ENCODE peak calls at places on chromosomes 6 and 20, in seven cellular contexts. One of them, this sample, is unnamed.

GRCh38 chr20:37454636-37455035 is 66.4 kb upstream of the NNAT start:
- DNase-seq in A549: no peak
- DNase-seq in upper lobe of left lung: no peak
- DNase-seq in transverse colon: no peak
- DNase-seq in suprapubic skin: no peak
- DNase-seq in sigmoid colon: no peak
- DNase-seq in ovary: no peak
- DNase-seq in this sample: no peak

GRCh38 chr6:41630946-41631345 is 7.3 kb upstream of the MDFI start:
- DNase-seq in upper lobe of left lung: no peak
- DNase-seq in sigmoid colon: peak; percentile 46
- DNase-seq in A549: no peak
- DNase-seq in suprapubic skin: no peak
- DNase-seq in transverse colon: no peak
- DNase-seq in ovary: no peak
- DNase-seq in this sample: no peak

GRCh38 chr20:32965581-32966373 is 38.5 kb downstream of the SUN5 start:
- DNase-seq in sigmoid colon: peak; percentile 38
- DNase-seq in ovary: no peak
- DNase-seq in upper lobe of left lung: no peak
- DNase-seq in suprapubic skin: peak; percentile 59
- DNase-seq in A549: no peak
- DNase-seq in transverse colon: no peak
- DNase-seq in this sample: peak; percentile 22

GRCh38 chr6:33755070-33755869 is 8.6 kb upstream of the IP6K3 start:
- DNase-seq in transverse colon: no peak
- DNase-seq in sigmoid colon: no peak
- DNase-seq in suprapubic skin: no peak
- DNase-seq in ovary: no peak
- DNase-seq in A549: no peak
- DNase-seq in upper lobe of left lung: no peak
- DNase-seq in this sample: no peak

GRCh38 chr6:165922309-165922794 is 245.3 kb downstream of the TBXT start:
- DNase-seq in A549: peak; percentile 49
- DNase-seq in upper lobe of left lung: no peak
- DNase-seq in sigmoid colon: no peak
- DNase-seq in ovary: no peak
- DNase-seq in transverse colon: no peak
- DNase-seq in suprapubic skin: no peak
- DNase-seq in this sample: no peak

GRCh38 chr6:94372229-94372628 is 952.9 kb upstream of the EPHA7 start:
- DNase-seq in transverse colon: no peak
- DNase-seq in ovary: no peak
- DNase-seq in A549: no peak
- DNase-seq in upper lobe of left lung: no peak
- DNase-seq in sigmoid colon: no peak
- DNase-seq in suprapubic skin: no peak
- DNase-seq in this sample: no peak

GRCh38 chr20:10558635-10559187 is 115.1 kb downstream of the JAG1 start:
- DNase-seq in A549: no peak
- DNase-seq in sigmoid colon: no peak
- DNase-seq in suprapubic skin: no peak
- DNase-seq in upper lobe of left lung: no peak
- DNase-seq in ovary: no peak
- DNase-seq in transverse colon: no peak
- DNase-seq in this sample: no peak

GRCh38 chr6:13466304-13467215 is 20.8 kb downstream of the GFOD1 start:
- DNase-seq in suprapubic skin: no peak
- DNase-seq in upper lobe of left lung: no peak
- DNase-seq in A549: no peak
- DNase-seq in transverse colon: no peak
- DNase-seq in sigmoid colon: no peak
- DNase-seq in ovary: no peak
- DNase-seq in this sample: no peak

GRCh38 chr20:49701313-49701731 is 12.4 kb downstream of the B4GALT5 start:
- DNase-seq in suprapubic skin: no peak
- DNase-seq in transverse colon: no peak
- DNase-seq in A549: no peak
- DNase-seq in upper lobe of left lung: no peak
- DNase-seq in sigmoid colon: no peak
- DNase-seq in ovary: no peak
- DNase-seq in this sample: no peak

GRCh38 chr6:118783931-118784528 is 109.9 kb upstream of the ASF1A start:
- DNase-seq in ovary: no peak
- DNase-seq in sigmoid colon: no peak
- DNase-seq in A549: no peak
- DNase-seq in upper lobe of left lung: peak; percentile 45
- DNase-seq in transverse colon: no peak
- DNase-seq in suprapubic skin: no peak
- DNase-seq in this sample: no peak
- H3K27ac ChIP-seq in ovary: no peak overlapping the region
- H3K27ac ChIP-seq in sigmoid colon: peak overlapping the region; percentile 59
- H3K27ac ChIP-seq in A549: no peak overlapping the region
- H3K27ac ChIP-seq in upper lobe of left lung: no peak overlapping the region
- H3K27ac ChIP-seq in transverse colon: no peak overlapping the region
- H3K27ac ChIP-seq in suprapubic skin: no peak overlapping the region
- H3K27ac ChIP-seq in this sample: no peak overlapping the region

DNA sequence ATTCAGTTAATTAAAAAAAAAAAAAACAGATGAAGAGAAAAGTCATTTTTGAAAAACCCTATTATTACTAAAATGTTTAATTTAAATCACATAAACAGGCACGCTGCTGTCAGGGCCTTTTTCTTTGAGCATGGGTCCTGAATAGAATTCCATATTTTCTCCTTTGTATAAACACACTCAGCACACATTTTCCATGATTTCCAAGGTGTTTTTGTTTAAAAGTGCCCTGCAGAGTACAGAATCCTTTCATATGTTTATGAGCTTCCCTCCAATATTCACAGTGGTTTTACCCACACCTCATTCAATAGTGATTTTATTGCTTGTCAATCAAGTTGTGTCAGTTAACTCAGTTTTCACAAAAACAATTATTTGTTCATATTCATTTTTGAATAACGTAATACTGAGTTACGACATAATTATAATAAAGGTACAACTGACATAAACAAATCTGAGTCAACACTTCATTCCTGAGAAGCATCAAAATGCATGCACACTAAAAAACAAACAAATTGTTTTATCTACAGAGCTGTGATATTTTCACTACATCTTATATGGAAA is 15.2 kb downstream of the SLC35B3 start:
- DNase-seq in transverse colon: no peak
- DNase-seq in suprapubic skin: no peak
- DNase-seq in A549: no peak
- DNase-seq in upper lobe of left lung: no peak
- DNase-seq in ovary: no peak
- DNase-seq in sigmoid colon: no peak
- DNase-seq in this sample: no peak
- TF ChIP-seq EP300 in transverse colon: no peak
- TF ChIP-seq EP300 in suprapubic skin: no peak
- TF ChIP-seq EP300 in A549: no peak
- TF ChIP-seq EP300 in upper lobe of left lung: no peak
- TF ChIP-seq EP300 in ovary: no peak
- TF ChIP-seq EP300 in sigmoid colon: no peak
- TF ChIP-seq EP300 in this sample: no peak

DNA sequence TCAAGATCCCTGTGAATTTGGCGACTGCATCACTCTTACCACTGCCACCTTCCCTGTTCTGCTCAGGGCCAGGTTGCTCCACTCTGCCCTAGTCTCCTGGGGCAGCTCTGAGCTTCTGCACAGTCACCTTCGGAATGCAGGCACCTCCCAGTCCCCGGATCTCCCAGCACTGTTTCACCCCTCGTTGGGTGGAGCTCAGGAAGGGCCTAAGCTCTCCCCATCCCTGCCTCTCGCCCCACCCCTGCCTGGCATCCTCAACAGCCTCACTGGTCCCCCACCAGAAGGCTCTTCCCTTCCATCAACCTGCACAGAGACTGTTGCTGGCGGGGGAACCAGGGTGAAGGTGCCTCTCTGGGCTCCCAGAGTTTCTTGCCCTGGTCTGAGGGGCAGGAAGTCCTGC is 46.2 kb downstream of the YTHDF1 start:
- DNase-seq in upper lobe of left lung: no peak
- DNase-seq in suprapubic skin: no peak
- DNase-seq in sigmoid colon: no peak
- DNase-seq in transverse colon: no peak
- DNase-seq in ovary: no peak
- DNase-seq in A549: no peak
- DNase-seq in this sample: no peak
- H3K27ac ChIP-seq in upper lobe of left lung: no peak overlapping the region
- H3K27ac ChIP-seq in suprapubic skin: no peak overlapping the region
- H3K27ac ChIP-seq in sigmoid colon: no peak overlapping the region
- H3K27ac ChIP-seq in transverse colon: no peak overlapping the region
- H3K27ac ChIP-seq in ovary: no peak overlapping the region
- H3K27ac ChIP-seq in A549: no peak overlapping the region
- H3K27ac ChIP-seq in this sample: no peak overlapping the region

GRCh38 chr6:87319271-87319987 is 3.0 kb upstream of the SMIM8 start:
- DNase-seq in A549: no peak
- DNase-seq in suprapubic skin: no peak
- DNase-seq in sigmoid colon: no peak
- DNase-seq in upper lobe of left lung: no peak
- DNase-seq in ovary: no peak
- DNase-seq in transverse colon: no peak
- DNase-seq in this sample: no peak

DNA sequence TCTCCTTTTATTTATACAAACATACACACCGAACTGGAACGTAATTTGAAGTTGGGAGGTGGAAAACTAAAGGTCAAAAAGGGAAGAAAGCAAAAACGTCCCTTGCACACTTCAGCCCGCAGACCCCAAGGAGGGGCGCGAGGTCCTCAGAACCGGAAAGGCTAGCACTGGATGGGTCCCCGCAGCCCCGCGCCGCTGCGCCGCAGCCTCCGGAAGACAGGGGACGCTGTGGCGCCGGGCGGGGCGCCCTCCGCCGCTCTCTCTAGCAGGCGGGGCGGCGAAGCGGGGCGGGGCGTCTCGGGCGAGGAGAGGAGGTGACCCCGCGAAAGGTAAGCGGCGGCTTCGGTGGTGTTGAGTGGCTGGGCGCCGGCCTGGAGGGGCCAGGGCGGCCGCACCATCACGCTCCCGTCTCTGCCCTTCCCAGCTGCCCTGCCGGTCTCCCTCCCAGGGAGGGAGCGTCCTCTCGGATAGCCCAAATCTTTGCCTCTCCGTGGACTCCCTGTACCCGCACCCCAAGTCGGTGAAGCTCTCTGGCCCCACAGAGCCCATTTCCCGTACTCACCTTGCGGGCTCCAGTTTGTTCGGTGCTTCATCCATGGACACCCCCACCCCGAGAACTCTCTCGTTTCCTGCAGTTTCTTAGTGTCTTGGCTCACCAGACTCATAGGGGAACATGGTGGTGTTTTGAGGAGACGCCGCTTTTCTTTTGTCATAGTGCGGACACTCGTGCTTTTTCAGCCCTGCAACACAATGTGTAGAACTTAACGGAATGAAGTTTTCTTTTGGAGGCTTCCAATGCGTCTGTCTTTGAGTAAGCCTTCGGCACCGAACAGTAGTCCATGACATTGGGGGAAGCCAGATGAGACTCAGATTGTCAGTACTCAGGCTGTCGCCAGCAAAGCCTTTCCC is at the start of gene SMIM8:
- DNase-seq in ovary: peak; percentile 78
- DNase-seq in A549: peak; percentile 64
- DNase-seq in suprapubic skin: peak; percentile 94
- DNase-seq in sigmoid colon: peak; percentile 88
- DNase-seq in transverse colon: peak; percentile 87
- DNase-seq in upper lobe of left lung: peak; percentile 91
- DNase-seq in this sample: peak; percentile 89
- TF ChIP-seq EP300 in ovary: no peak
- TF ChIP-seq EP300 in A549: no peak
- TF ChIP-seq EP300 in suprapubic skin: no peak
- TF ChIP-seq EP300 in sigmoid colon: no peak
- TF ChIP-seq EP300 in transverse colon: no peak
- TF ChIP-seq EP300 in upper lobe of left lung: no peak
- TF ChIP-seq EP300 in this sample: no peak

GRCh38 chr6:30689985-30690384 is 799 bp downstream of the NRM start:
- DNase-seq in transverse colon: no peak
- DNase-seq in ovary: no peak
- DNase-seq in upper lobe of left lung: no peak
- DNase-seq in suprapubic skin: no peak
- DNase-seq in A549: no peak
- DNase-seq in sigmoid colon: no peak
- DNase-seq in this sample: no peak
- H3K27ac ChIP-seq in transverse colon: peak overlapping the region; percentile 93
- H3K27ac ChIP-seq in ovary: no peak overlapping the region
- H3K27ac ChIP-seq in upper lobe of left lung: peak overlapping the region; percentile 99
- H3K27ac ChIP-seq in suprapubic skin: peak overlapping the region; percentile 98
- H3K27ac ChIP-seq in A549: peak overlapping the region; percentile 94
- H3K27ac ChIP-seq in sigmoid colon: peak overlapping the region; percentile 99
- H3K27ac ChIP-seq in this sample: peak overlapping the region; percentile 98

GRCh38 chr6:83125425-83125824 is 58.0 kb downstream of the DOP1A start:
- DNase-seq in suprapubic skin: no peak
- DNase-seq in A549: no peak
- DNase-seq in ovary: no peak
- DNase-seq in upper lobe of left lung: no peak
- DNase-seq in transverse colon: no peak
- DNase-seq in sigmoid colon: no peak
- DNase-seq in this sample: no peak
- TF ChIP-seq EP300 in suprapubic skin: no peak
- TF ChIP-seq EP300 in A549: no peak
- TF ChIP-seq EP300 in ovary: no peak
- TF ChIP-seq EP300 in upper lobe of left lung: no peak
- TF ChIP-seq EP300 in transverse colon: no peak
- TF ChIP-seq EP300 in sigmoid colon: no peak
- TF ChIP-seq EP300 in this sample: no peak

DNA sequence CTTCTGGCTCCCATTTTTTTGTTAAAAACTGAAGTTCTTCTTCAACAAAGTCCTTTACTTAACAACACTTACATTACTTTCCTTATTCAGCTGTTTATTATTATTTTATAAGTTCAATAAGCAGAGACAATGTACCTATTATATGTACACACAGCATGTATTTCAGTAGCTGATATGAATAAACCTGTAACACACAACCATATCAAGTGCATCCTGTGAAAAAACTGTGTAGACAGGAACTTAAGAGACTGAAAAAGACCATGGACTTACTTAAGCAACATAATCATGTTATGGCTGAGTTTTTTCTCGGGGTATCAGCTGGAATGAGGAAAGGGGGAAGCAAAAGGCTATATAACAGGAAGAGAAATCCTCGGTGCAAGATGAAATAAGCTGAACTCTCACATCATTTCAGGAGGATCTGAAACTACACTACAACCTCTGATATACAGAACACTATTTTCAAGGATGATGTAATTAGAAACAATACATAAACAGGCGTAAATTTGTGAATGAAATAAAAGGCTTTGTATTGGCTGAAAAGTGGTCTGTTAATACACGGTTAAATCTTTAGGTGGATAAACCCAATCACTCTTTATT is 70.9 kb downstream of the REV3L start:
- DNase-seq in sigmoid colon: no peak
- DNase-seq in A549: no peak
- DNase-seq in suprapubic skin: no peak
- DNase-seq in transverse colon: no peak
- DNase-seq in upper lobe of left lung: no peak
- DNase-seq in ovary: no peak
- DNase-seq in this sample: no peak
- H3K27ac ChIP-seq in sigmoid colon: peak overlapping the region; percentile 53
- H3K27ac ChIP-seq in A549: no peak overlapping the region
- H3K27ac ChIP-seq in suprapubic skin: no peak overlapping the region
- H3K27ac ChIP-seq in transverse colon: no peak overlapping the region
- H3K27ac ChIP-seq in upper lobe of left lung: no peak overlapping the region
- H3K27ac ChIP-seq in ovary: no peak overlapping the region
- H3K27ac ChIP-seq in this sample: no peak overlapping the region

This sample was measured in stomach.